ENCODE peak calls at places on chromosomes 3 and 15, in nine cellular contexts. D is left ventricle myocardium inferior; H is upper lobe of right lung; R is OCI-LY7; B is Panc1; C is breast epithelium; W is HCT116; O is thoracic aorta; J is effector memory CD4-positive, alpha-beta T cell. E is an unnamed sample.

GRCh38 chr15:90351479-90352108 is 490 bp upstream of the ZNF774 start:
- DNase-seq in O (no peak), R (no peak), W (no peak), B (no peak), C (no peak), J (no peak), H (peak), D (no peak), E (no peak)

GRCh38 chr3:52606373-52607085 is 70.1 kb downstream of the UQCC5 start:
- DNase-seq in C (peak), W (peak), B (peak), D (no peak), J (no peak), H (no peak), R (no peak), O (no peak), E (peak)

GRCh38 chr3:59605944-59606534 is 556.2 kb upstream of the CFAP20DC start:
- DNase-seq in O (no peak), B (no peak), J (no peak), R (no peak), H (no peak), D (no peak), W (no peak), C (no peak), E (no peak)

GRCh38 chr15:90064931-90065681 is 37.2 kb downstream of the IDH2 start:
- DNase-seq in W (no peak), D (peak), C (no peak), R (no peak), O (no peak), H (peak), B (no peak), J (no peak), E (no peak)

GRCh38 chr3:66344391-66344811 is 123.6 kb downstream of the SLC25A26 start:
- DNase-seq in H (no peak), B (no peak), R (no peak), J (no peak), D (no peak), W (no peak), O (no peak), C (no peak), E (no peak)

GRCh38 chr3:54188176-54188791 is 65.9 kb downstream of the CACNA2D3 start:
- DNase-seq in D (no peak), C (no peak), H (no peak), O (no peak), R (peak), W (peak), B (no peak), J (no peak), E (peak)

GRCh38 chr3:106130384-106131084 is 261.7 kb upstream of the CBLB start:
- DNase-seq in W (no peak), J (no peak), D (no peak), O (no peak), R (no peak), B (no peak), C (no peak), H (no peak), E (no peak)

GRCh38 chr3:24156466-24156865 is 211.4 kb downstream of the NR1D2 start:
- DNase-seq in O (no peak), B (no peak), C (no peak), D (no peak), J (no peak), H (no peak), R (no peak), W (peak), E (peak)

GRCh38 chr3:185257334-185257733 is 3.5 kb upstream of the EHHADH start:
- DNase-seq in R (peak), B (no peak), H (no peak), O (no peak), D (no peak), C (no peak), J (no peak), W (no peak), E (no peak)

GRCh38 chr3:139457066-139457465 is 19.2 kb downstream of the RBP2 start:
- DNase-seq in C (no peak), W (no peak), H (no peak), J (no peak), O (no peak), R (no peak), B (no peak), D (no peak), E (peak)

GRCh38 chr15:59689626-59690236 is 611 bp upstream of the BNIP2 start:
- DNase-seq in O (peak), J (peak), H (peak), B (no peak), R (peak), D (peak), C (peak), W (peak), E (no peak)

GRCh38 chr3:58260733-58261132 is 23.1 kb downstream of the ABHD6 start:
- DNase-seq in B (peak), C (no peak), J (no peak), O (no peak), W (no peak), H (no peak), R (no peak), D (no peak), E (no peak)

GRCh38 chr3:150372320-150373118 is 35.6 kb upstream of the TSC22D2 start:
- DNase-seq in H (no peak), C (no peak), D (no peak), J (no peak), W (no peak), B (no peak), O (no peak), R (peak), E (no peak)

GRCh38 chr15:70792171-70792573 is 28.8 kb upstream of the UACA start:
- DNase-seq in B (peak), R (no peak), H (no peak), W (peak), C (no peak), D (no peak), O (no peak), J (no peak), E (no peak)

GRCh38 chr3:88059380-88060160 is 515 bp downstream of the ZNF654 start:
- DNase-seq in O (no peak), R (no peak), D (no peak), H (no peak), W (no peak), B (no peak), J (no peak), C (no peak), E (no peak)

GRCh38 chr15:88331291-88331690 is 74.8 kb upstream of the NTRK3 start:
- DNase-seq in J (no peak), B (peak), W (peak), C (no peak), H (no peak), R (peak), O (no peak), D (no peak), E (no peak)

GRCh38 chr15:81575436-81576123 is 201.6 kb upstream of the TMC3 start:
- DNase-seq in D (no peak), R (no peak), C (no peak), B (no peak), J (no peak), O (no peak), W (no peak), H (no peak), E (peak)

DNA sequence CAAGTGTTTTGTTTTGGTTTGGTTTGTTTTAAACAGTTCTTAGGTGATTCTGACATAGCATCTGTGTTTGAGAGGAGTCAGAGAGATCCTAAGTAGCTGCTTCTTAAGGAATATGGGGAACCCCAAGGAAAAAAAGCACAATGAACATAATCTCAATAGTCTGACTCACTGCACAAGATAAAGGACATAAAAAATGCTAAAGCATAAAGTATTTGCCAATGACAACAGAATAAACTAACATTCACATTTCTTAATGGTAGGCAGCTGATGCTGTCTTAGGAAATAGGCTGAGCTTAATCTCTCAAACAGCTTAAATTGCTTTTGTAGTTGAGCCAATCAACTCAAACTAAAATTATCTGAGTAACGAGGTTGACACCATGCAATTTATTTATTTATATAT is 2.9 kb downstream of the NCEH1 start:
- DNase-seq in H (no peak), W (no peak), D (no peak), R (no peak), O (no peak), B (no peak), J (no peak), C (no peak), E (no peak)
- H3K27ac ChIP-seq in H (no peak), W (no peak), D (peak), R (no peak), O (no peak), B (peak), J (no peak), C (no peak), E (no peak)

GRCh38 chr3:136632625-136633081 is 119.5 kb downstream of the STAG1 start:
- DNase-seq in J (no peak), B (no peak), W (no peak), H (no peak), O (no peak), C (no peak), R (no peak), D (no peak), E (no peak)
- H3K27ac ChIP-seq in J (no peak), B (peak), W (no peak), H (no peak), O (no peak), C (no peak), R (no peak), D (no peak), E (no peak)

GRCh38 chr15:78056714-78057269 is 20.7 kb downstream of the TBC1D2B start:
- DNase-seq in H (no peak), B (no peak), C (no peak), W (no peak), J (no peak), D (no peak), O (no peak), R (peak), E (no peak)

GRCh38 chr15:78058401-78058935 is 19.0 kb downstream of the TBC1D2B start:
- DNase-seq in O (no peak), D (no peak), B (no peak), R (no peak), H (no peak), J (no peak), W (no peak), C (no peak), E (no peak)

GRCh38 chr15:78060232-78060631 is 17.3 kb downstream of the TBC1D2B start:
- DNase-seq in J (no peak), O (no peak), W (no peak), D (no peak), H (no peak), R (no peak), B (no peak), C (no peak), E (no peak)

GRCh38 chr15:78057803-78058202 is 19.7 kb downstream of the TBC1D2B start:
- DNase-seq in H (no peak), B (no peak), R (no peak), J (no peak), D (no peak), O (no peak), C (no peak), W (no peak), E (no peak)

DNA sequence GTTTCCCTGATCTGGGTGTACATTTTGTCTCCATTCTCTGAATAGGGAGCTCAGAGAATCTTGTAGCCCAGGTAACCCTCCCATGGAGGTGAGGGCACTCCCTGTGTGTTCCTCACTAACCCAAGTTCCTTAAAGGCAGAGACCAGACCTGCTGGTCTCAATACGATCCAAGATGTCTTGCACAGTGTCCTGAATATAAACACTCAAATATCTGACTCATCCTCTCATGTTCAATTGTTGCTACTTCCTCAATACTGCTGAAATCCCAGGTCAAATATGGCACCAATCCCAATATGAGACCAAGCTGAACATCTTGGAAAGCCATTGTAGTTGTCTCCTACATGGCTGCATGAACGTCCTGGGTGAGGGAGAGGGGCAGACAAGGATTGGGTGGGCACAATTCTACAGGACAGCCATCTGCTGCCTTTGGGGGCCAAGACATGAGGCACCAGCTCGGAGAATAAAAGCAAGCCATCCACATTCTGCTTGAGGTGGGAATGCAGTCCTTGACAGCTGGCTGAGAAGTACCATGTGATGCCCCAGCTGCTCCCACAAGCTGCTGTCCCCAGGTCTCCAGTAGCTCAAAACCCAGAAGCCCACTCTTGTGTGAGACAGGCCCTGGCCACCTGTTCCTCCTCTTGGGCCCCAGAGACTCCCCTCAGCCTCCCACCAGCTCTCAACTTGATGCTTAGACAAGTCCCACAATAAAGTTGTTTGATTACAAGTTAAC is 18.2 kb downstream of the TBC1D2B start:
- DNase-seq in C (no peak), B (no peak), O (no peak), H (no peak), W (no peak), D (no peak), J (no peak), R (peak), E (no peak)
- H3K27ac ChIP-seq in C (peak), B (peak), O (peak), H (peak), W (no peak), D (no peak), J (no peak), R (peak), E (peak)

GRCh38 chr15:101187820-101188516 is 63.9 kb downstream of the CHSY1 start:
- DNase-seq in B (no peak), J (no peak), O (no peak), C (no peak), H (no peak), R (no peak), W (no peak), D (no peak), E (no peak)

GRCh38 chr15:101190196-101190595 is 61.7 kb downstream of the CHSY1 start:
- DNase-seq in R (no peak), B (no peak), D (no peak), J (no peak), H (no peak), C (no peak), O (no peak), W (no peak), E (no peak)

GRCh38 chr15:101188517-101189340 is 63.1 kb downstream of the CHSY1 start:
- DNase-seq in H (no peak), B (no peak), O (no peak), W (no peak), C (no peak), D (no peak), R (no peak), J (no peak), E (no peak)

GRCh38 chr15:101189708-101190107 is 62.1 kb downstream of the CHSY1 start:
- DNase-seq in O (no peak), D (no peak), W (no peak), J (no peak), H (no peak), R (no peak), C (no peak), B (no peak), E (no peak)

GRCh38 chr15:101189341-101189679 is 62.5 kb downstream of the CHSY1 start:
- DNase-seq in R (no peak), H (no peak), W (no peak), D (no peak), J (no peak), C (no peak), O (no peak), B (no peak), E (no peak)
- H3K27ac ChIP-seq in R (no peak), H (peak), W (no peak), D (peak), J (no peak), C (peak), O (peak), B (no peak), E (peak)

DNA sequence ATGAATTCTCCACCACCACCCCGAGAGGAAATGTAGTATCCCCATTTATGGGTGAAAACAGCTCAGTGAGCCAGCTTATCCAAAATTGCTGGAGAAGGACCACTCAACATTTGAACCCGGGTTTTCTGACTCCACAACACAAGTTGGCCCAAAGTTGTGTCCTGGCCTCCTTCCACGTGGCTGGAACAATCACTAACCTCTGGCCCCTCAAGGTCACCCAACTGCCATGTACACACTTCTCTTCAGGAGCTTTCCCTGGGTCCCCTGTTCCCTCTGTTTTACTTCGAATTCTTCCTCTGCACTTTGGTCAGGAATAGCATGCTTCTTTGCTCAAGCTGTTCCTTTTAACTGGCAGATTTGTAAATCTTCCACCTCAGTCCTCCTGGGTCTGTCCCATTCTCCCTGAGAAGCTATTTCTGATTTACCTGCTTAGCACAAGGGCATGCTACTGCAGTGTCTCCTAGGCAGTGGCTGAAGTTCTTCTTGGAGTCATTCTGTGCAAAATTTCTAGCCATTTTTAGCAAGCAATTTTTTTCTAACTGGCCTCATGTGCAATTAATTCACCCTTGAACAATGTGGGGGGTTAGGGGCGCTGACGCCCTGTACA is 39.2 kb downstream of the TRIM71 start:
- DNase-seq in R (no peak), W (no peak), C (no peak), D (no peak), B (no peak), H (no peak), O (no peak), J (no peak), E (no peak)
- H3K27ac ChIP-seq in R (no peak), W (no peak), C (no peak), D (no peak), B (no peak), H (no peak), O (no peak), J (no peak), E (no peak)

GRCh38 chr15:99998661-99999101 is 265.4 kb upstream of the LYSMD4 start:
- DNase-seq in J (no peak), H (peak), D (no peak), C (peak), B (no peak), R (no peak), O (no peak), W (no peak), E (peak)

GRCh38 chr15:100001405-100001804 is 268.2 kb upstream of the LYSMD4 start:
- DNase-seq in C (peak), W (no peak), J (no peak), B (no peak), H (peak), D (no peak), O (no peak), R (no peak), E (no peak)

GRCh38 chr15:100002091-100002620 is 268.9 kb upstream of the LYSMD4 start:
- DNase-seq in W (no peak), R (no peak), C (peak), B (no peak), H (peak), O (no peak), J (no peak), D (no peak), E (no peak)

GRCh38 chr15:99997112-99997651 is 263.9 kb upstream of the LYSMD4 start:
- DNase-seq in C (peak), O (no peak), D (no peak), B (no peak), H (peak), W (no peak), J (no peak), R (no peak), E (no peak)

GRCh38 chr15:99999282-100000070 is 266.2 kb upstream of the LYSMD4 start:
- DNase-seq in H (peak), D (no peak), J (no peak), R (no peak), C (peak), O (no peak), B (no peak), W (no peak), E (no peak)
- H3K27ac ChIP-seq in H (no peak), D (no peak), J (no peak), R (no peak), C (peak), O (no peak), B (no peak), W (no peak), E (peak)

GRCh38 chr15:51310064-51310463 is 28.3 kb downstream of the CYP19A1 start:
- DNase-seq in R (no peak), H (no peak), D (no peak), B (no peak), W (no peak), O (no peak), C (no peak), J (no peak), E (no peak)
- H3K27ac ChIP-seq in R (no peak), H (peak), D (peak), B (no peak), W (no peak), O (no peak), C (peak), J (no peak), E (no peak)

GRCh38 chr15:48674876-48675275 is 29.4 kb upstream of the FBN1 start:
- DNase-seq in H (no peak), R (no peak), D (no peak), O (no peak), B (no peak), W (no peak), C (no peak), J (no peak), E (no peak)

GRCh38 chr15:48675436-48675835 is 29.9 kb upstream of the FBN1 start:
- DNase-seq in C (no peak), W (no peak), B (no peak), J (no peak), O (no peak), R (no peak), H (no peak), D (no peak), E (no peak)

GRCh38 chr15:48672206-48672605 is 26.7 kb upstream of the FBN1 start:
- DNase-seq in C (no peak), D (no peak), R (no peak), W (no peak), O (no peak), B (no peak), J (no peak), H (no peak), E (no peak)

GRCh38 chr15:48667701-48668100 is 22.2 kb upstream of the FBN1 start:
- DNase-seq in O (no peak), W (no peak), J (no peak), R (no peak), B (no peak), H (no peak), C (no peak), D (no peak), E (no peak)

GRCh38 chr15:48671381-48672022 is 26.0 kb upstream of the FBN1 start:
- DNase-seq in H (no peak), C (no peak), W (no peak), R (no peak), D (peak), O (peak), B (no peak), J (no peak), E (no peak)
- H3K27ac ChIP-seq in H (no peak), C (peak), W (no peak), R (no peak), D (peak), O (peak), B (no peak), J (no peak), E (peak)

GRCh38 chr15:24617646-24618045 is 57.9 kb upstream of the NPAP1 start:
- DNase-seq in D (no peak), C (no peak), H (no peak), R (no peak), B (no peak), O (no peak), J (no peak), W (no peak), E (no peak)
- H3K27ac ChIP-seq in D (no peak), C (no peak), H (no peak), R (no peak), B (no peak), O (no peak), J (no peak), W (no peak), E (no peak)

GRCh38 chr15:35583863-35584528 is 38.0 kb upstream of the DPH6 start:
- DNase-seq in O (no peak), D (no peak), W (no peak), B (no peak), C (no peak), R (no peak), J (no peak), H (no peak), E (no peak)
- H3K27ac ChIP-seq in O (peak), D (peak), W (no peak), B (no peak), C (no peak), R (no peak), J (no peak), H (no peak), E (no peak)

E was measured in epithelial cell of prostate.